ENCODE peak calls at places on chromosomes 6 and 20, in five cellular contexts. G is cardiac fibroblast, E is stomach, Z is endothelial cell, I is erythroblast. V is an unnamed sample.
A peak's percentile ranks its signal among the peaks of the same experiment; 100 is the strongest.

GRCh38 chr6:131949909-131950766 is 1.0 kb downstream of the CCN2 start:
- DNase-seq in G (peak; percentile 95), E (peak; percentile 80), Z (peak; percentile 83), I (peak; percentile 24), V (peak; percentile 46)

GRCh38 chr6:87858440-87858839 is 156.4 kb upstream of the AKIRIN2 start:
- DNase-seq in G (peak; percentile 18), E (no peak), Z (no peak), I (no peak), V (no peak)

GRCh38 chr6:73394577-73395354 is at the start of gene DDX43:
- DNase-seq in G (peak; percentile 71), E (no peak), Z (no peak), I (peak; percentile 27), V (peak; percentile 24)

GRCh38 chr6:148883270-148883669 is 136.4 kb downstream of the UST start:
- DNase-seq in G (no peak), E (no peak), Z (no peak), I (no peak), V (no peak)

GRCh38 chr20:33431797-33432381 is 11.7 kb downstream of the SNTA1 start:
- DNase-seq in G (no peak), E (peak; percentile 50), Z (no peak), I (no peak), V (peak; percentile 25)

GRCh38 chr6:69427882-69428281 is 368.9 kb downstream of the LMBRD1 start:
- DNase-seq in G (no peak), E (no peak), Z (no peak), I (no peak), V (no peak)

GRCh38 chr20:8876381-8876780 is 192.5 kb upstream of the PLCB4 start:
- DNase-seq in G (no peak), E (no peak), Z (no peak), I (no peak), V (no peak)

GRCh38 chr6:158631678-158632537 is 12.6 kb downstream of the DYNLT1 start:
- DNase-seq in G (peak; percentile 90), E (peak; percentile 74), Z (no peak), I (no peak), V (peak; percentile 76)

GRCh38 chr20:2799688-2800589 is 488 bp downstream of the CPXM1 start:
- DNase-seq in G (no peak), E (no peak), Z (no peak), I (no peak), V (no peak)

GRCh38 chr6:11331136-11331535 is 98.7 kb upstream of the NEDD9 start:
- DNase-seq in G (no peak), E (no peak), Z (no peak), I (no peak), V (no peak)

GRCh38 chr6:170360476-170360875 is 53.9 kb downstream of the FAM120B start:
- DNase-seq in G (peak; percentile 75), E (no peak), Z (no peak), I (no peak), V (no peak)

GRCh38 chr20:15654208-15654649 is 919.0 kb downstream of the KIF16B start:
- DNase-seq in G (peak; percentile 61), E (peak; percentile 45), Z (peak; percentile 53), I (peak; percentile 16), V (no peak)

GRCh38 chr20:62183426-62184142 is 756 bp downstream of the MTG2 start:
- DNase-seq in G (peak; percentile 16), E (no peak), Z (no peak), I (peak; percentile 55), V (no peak)

GRCh38 chr6:125077453-125077852 is 76.1 kb upstream of the TPD52L1 start:
- DNase-seq in G (no peak), E (no peak), Z (no peak), I (no peak), V (no peak)

GRCh38 chr6:52543729-52544324 is 33.0 kb downstream of the TRAM2 start:
- DNase-seq in G (peak; percentile 70), E (no peak), Z (no peak), I (no peak), V (no peak)

GRCh38 chr6:62808575-62809293 is 402.5 kb upstream of the FKBP1C start:
- DNase-seq in G (no peak), E (no peak), Z (no peak), I (no peak), V (no peak)

GRCh38 chr20:4813076-4813838 is 91.5 kb downstream of the PRND start:
- DNase-seq in G (no peak), E (no peak), Z (no peak), I (no peak), V (no peak)

GRCh38 chr6:16355699-16356481 is 117.5 kb downstream of the GMPR start:
- DNase-seq in G (peak; percentile 69), E (no peak), Z (no peak), I (no peak), V (peak; percentile 63)

GRCh38 chr20:64130876-64131275 is 23.5 kb upstream of the NPBWR2 start:
- DNase-seq in G (no peak), E (no peak), Z (no peak), I (no peak), V (no peak)

GRCh38 chr6:82589509-82590206 is 226.0 kb downstream of the TPBG start:
- DNase-seq in G (peak; percentile 88), E (no peak), Z (peak; percentile 18), I (no peak), V (no peak)

GRCh38 chr6:1599469-1599868 is 10.2 kb upstream of the FOXC1 start:
- DNase-seq in G (no peak), E (no peak), Z (no peak), I (no peak), V (no peak)

GRCh38 chr20:2210646-2211556 is 84.9 kb upstream of the TGM3 start:
- DNase-seq in G (peak; percentile 89), E (no peak), Z (no peak), I (no peak), V (no peak)

GRCh38 chr6:169938731-169939130 is 187.3 kb downstream of the ERMARD start:
- DNase-seq in G (no peak), E (no peak), Z (no peak), I (no peak), V (no peak)

GRCh38 chr20:5484926-5485325 is 168.2 kb upstream of the PROKR2 start:
- DNase-seq in G (no peak), E (no peak), Z (no peak), I (no peak), V (no peak)

GRCh38 chr20:9974324-9974723 is 60.5 kb upstream of the ANKEF1 start:
- DNase-seq in G (no peak), E (no peak), Z (no peak), I (no peak), V (no peak)

GRCh38 chr6:47195251-47195650 is 114.5 kb downstream of the TNFRSF21 start:
- DNase-seq in G (no peak), E (no peak), Z (no peak), I (no peak), V (no peak)

GRCh38 chr6:57257911-57258541 is 35.9 kb upstream of the RAB23 start:
- DNase-seq in G (peak; percentile 88), E (no peak), Z (no peak), I (no peak), V (no peak)

GRCh38 chr20:17771206-17772004 is 71.6 kb downstream of the BANF2 start:
- DNase-seq in G (no peak), E (no peak), Z (no peak), I (no peak), V (no peak)

GRCh38 chr6:45590751-45591184 is 213.0 kb upstream of the SUPT3H start:
- DNase-seq in G (no peak), E (no peak), Z (no peak), I (no peak), V (no peak)

GRCh38 chr6:131844243-131844841 is 36.5 kb downstream of the ENPP1 start:
- DNase-seq in G (peak; percentile 49), E (no peak), Z (no peak), I (no peak), V (no peak)

GRCh38 chr6:121584591-121585369 is 149.3 kb downstream of the GJA1 start:
- DNase-seq in G (peak; percentile 51), E (no peak), Z (no peak), I (no peak), V (no peak)

V was measured in gastrocnemius medialis.